ENCODE peak calls at places on chromosomes 11 and 22, in five cellular contexts. One of them, this sample, is unnamed.

GRCh38 chr11:70517996-70518907 is 119.9 kb downstream of the CTTN start:
- DNase-seq in HL-60: no peak
- DNase-seq in lower lobe of right lung: no peak
- DNase-seq in ovary: no peak
- DNase-seq in kidney: peak; percentile 39
- DNase-seq in this sample: no peak

GRCh38 chr11:106137758-106138157 is 60.3 kb downstream of the AASDHPPT start:
- DNase-seq in lower lobe of right lung: no peak
- DNase-seq in HL-60: no peak
- DNase-seq in ovary: no peak
- DNase-seq in kidney: no peak
- DNase-seq in this sample: no peak

GRCh38 chr11:96579642-96580041 is 189.8 kb downstream of the JRKL start:
- DNase-seq in kidney: no peak
- DNase-seq in HL-60: no peak
- DNase-seq in lower lobe of right lung: no peak
- DNase-seq in ovary: no peak
- DNase-seq in this sample: no peak

GRCh38 chr11:35045219-35045819 is 93.7 kb upstream of the CD44 start:
- DNase-seq in lower lobe of right lung: no peak
- DNase-seq in HL-60: no peak
- DNase-seq in ovary: no peak
- DNase-seq in kidney: no peak
- DNase-seq in this sample: peak; percentile 70

GRCh38 chr11:3161720-3162409 is 3.2 kb downstream of the OSBPL5 start:
- DNase-seq in lower lobe of right lung: peak; percentile 24
- DNase-seq in ovary: peak; percentile 4
- DNase-seq in kidney: peak; percentile 49
- DNase-seq in HL-60: no peak
- DNase-seq in this sample: no peak

GRCh38 chr22:20565079-20565734 is 57.8 kb downstream of the MED15 start:
- DNase-seq in HL-60: no peak
- DNase-seq in lower lobe of right lung: no peak
- DNase-seq in ovary: no peak
- DNase-seq in kidney: no peak
- DNase-seq in this sample: no peak

GRCh38 chr22:27748355-27749168 is 53.0 kb downstream of the MN1 start:
- DNase-seq in HL-60: no peak
- DNase-seq in ovary: peak; percentile 58
- DNase-seq in kidney: no peak
- DNase-seq in lower lobe of right lung: no peak
- DNase-seq in this sample: no peak

GRCh38 chr11:63813563-63814382 is 517 bp downstream of the SPINDOC start:
- DNase-seq in kidney: peak; percentile 82
- DNase-seq in HL-60: no peak
- DNase-seq in ovary: peak; percentile 52
- DNase-seq in lower lobe of right lung: peak; percentile 72
- DNase-seq in this sample: no peak

GRCh38 chr11:128361451-128362020 is 225.8 kb downstream of the ETS1 start:
- DNase-seq in HL-60: no peak
- DNase-seq in ovary: no peak
- DNase-seq in kidney: no peak
- DNase-seq in lower lobe of right lung: no peak
- DNase-seq in this sample: no peak

GRCh38 chr11:27740362-27741024 is 40.2 kb upstream of the BDNF start:
- DNase-seq in lower lobe of right lung: no peak
- DNase-seq in ovary: no peak
- DNase-seq in kidney: no peak
- DNase-seq in HL-60: no peak
- DNase-seq in this sample: no peak

GRCh38 chr22:21642584-21643448 is 714 bp downstream of the SDF2L1 start:
- DNase-seq in HL-60: no peak
- DNase-seq in lower lobe of right lung: peak; percentile 58
- DNase-seq in ovary: no peak
- DNase-seq in kidney: peak; percentile 83
- DNase-seq in this sample: peak; percentile 33

GRCh38 chr11:1928891-1929541 is 9.5 kb downstream of the TNNT3 start:
- DNase-seq in lower lobe of right lung: no peak
- DNase-seq in kidney: peak; percentile 71
- DNase-seq in ovary: no peak
- DNase-seq in HL-60: no peak
- DNase-seq in this sample: no peak

GRCh38 chr11:64092119-64092760 is 56.5 kb downstream of the FLRT1 start:
- DNase-seq in lower lobe of right lung: peak; percentile 72
- DNase-seq in HL-60: no peak
- DNase-seq in ovary: no peak
- DNase-seq in kidney: no peak
- DNase-seq in this sample: no peak

GRCh38 chr22:27433585-27434190 is 367.9 kb downstream of the MN1 start:
- DNase-seq in lower lobe of right lung: no peak
- DNase-seq in kidney: no peak
- DNase-seq in ovary: no peak
- DNase-seq in HL-60: no peak
- DNase-seq in this sample: no peak

GRCh38 chr11:65713212-65713969 is 1.3 kb downstream of the KAT5 start:
- DNase-seq in lower lobe of right lung: no peak
- DNase-seq in HL-60: no peak
- DNase-seq in ovary: no peak
- DNase-seq in kidney: peak; percentile 78
- DNase-seq in this sample: no peak
- H3K27ac ChIP-seq in lower lobe of right lung: peak overlapping the region; percentile 99
- H3K27ac ChIP-seq in HL-60: peak overlapping the region; percentile 100
- H3K27ac ChIP-seq in ovary: no peak overlapping the region
- H3K27ac ChIP-seq in kidney: no peak overlapping the region
- H3K27ac ChIP-seq in this sample: peak overlapping the region; percentile 99

DNA sequence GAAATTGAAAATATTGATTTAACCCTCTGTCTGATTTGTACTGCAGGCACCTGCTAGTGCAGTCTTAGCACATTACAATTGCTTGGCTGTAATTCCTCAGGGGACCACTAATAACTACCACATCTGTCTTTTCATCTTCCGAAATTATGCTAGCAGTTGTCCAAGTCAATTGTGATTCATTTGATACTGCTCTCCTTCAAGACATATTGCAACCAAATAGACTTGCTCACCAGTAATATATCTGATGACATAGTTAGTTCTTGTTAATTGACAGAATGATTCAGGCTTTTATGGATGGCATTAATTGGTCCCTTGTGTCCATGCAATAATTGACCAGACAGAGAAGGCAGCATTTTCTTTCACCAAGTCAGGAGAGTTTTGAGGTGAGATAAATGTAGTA is 158.6 kb downstream of the TEAD1 start:
- DNase-seq in HL-60: no peak
- DNase-seq in ovary: no peak
- DNase-seq in kidney: no peak
- DNase-seq in lower lobe of right lung: no peak
- DNase-seq in this sample: no peak
- TF ChIP-seq CTCF in HL-60: no peak
- TF ChIP-seq CTCF in ovary: no peak
- TF ChIP-seq CTCF in kidney: no peak
- TF ChIP-seq CTCF in lower lobe of right lung: no peak
- TF ChIP-seq CTCF in this sample: no peak

GRCh38 chr11:76362716-76363115 is 18.2 kb downstream of the THAP12 start:
- DNase-seq in kidney: no peak
- DNase-seq in lower lobe of right lung: no peak
- DNase-seq in HL-60: no peak
- DNase-seq in ovary: no peak
- DNase-seq in this sample: no peak
- H3K27ac ChIP-seq in kidney: no peak overlapping the region
- H3K27ac ChIP-seq in lower lobe of right lung: no peak overlapping the region
- H3K27ac ChIP-seq in HL-60: no peak overlapping the region
- H3K27ac ChIP-seq in ovary: no peak overlapping the region
- H3K27ac ChIP-seq in this sample: no peak overlapping the region

GRCh38 chr11:119714189-119714588 is 14.8 kb downstream of the NECTIN1 start:
- DNase-seq in lower lobe of right lung: no peak
- DNase-seq in kidney: no peak
- DNase-seq in HL-60: no peak
- DNase-seq in ovary: no peak
- DNase-seq in this sample: no peak

GRCh38 chr11:119713361-119714040 is 15.5 kb downstream of the NECTIN1 start:
- DNase-seq in kidney: no peak
- DNase-seq in lower lobe of right lung: no peak
- DNase-seq in HL-60: no peak
- DNase-seq in ovary: no peak
- DNase-seq in this sample: no peak

GRCh38 chr11:119714590-119714989 is 14.4 kb downstream of the NECTIN1 start:
- DNase-seq in HL-60: no peak
- DNase-seq in kidney: no peak
- DNase-seq in lower lobe of right lung: no peak
- DNase-seq in ovary: no peak
- DNase-seq in this sample: no peak

GRCh38 chr11:119717839-119718534 is 11.0 kb downstream of the NECTIN1 start:
- DNase-seq in lower lobe of right lung: no peak
- DNase-seq in ovary: no peak
- DNase-seq in kidney: no peak
- DNase-seq in HL-60: no peak
- DNase-seq in this sample: no peak

DNA sequence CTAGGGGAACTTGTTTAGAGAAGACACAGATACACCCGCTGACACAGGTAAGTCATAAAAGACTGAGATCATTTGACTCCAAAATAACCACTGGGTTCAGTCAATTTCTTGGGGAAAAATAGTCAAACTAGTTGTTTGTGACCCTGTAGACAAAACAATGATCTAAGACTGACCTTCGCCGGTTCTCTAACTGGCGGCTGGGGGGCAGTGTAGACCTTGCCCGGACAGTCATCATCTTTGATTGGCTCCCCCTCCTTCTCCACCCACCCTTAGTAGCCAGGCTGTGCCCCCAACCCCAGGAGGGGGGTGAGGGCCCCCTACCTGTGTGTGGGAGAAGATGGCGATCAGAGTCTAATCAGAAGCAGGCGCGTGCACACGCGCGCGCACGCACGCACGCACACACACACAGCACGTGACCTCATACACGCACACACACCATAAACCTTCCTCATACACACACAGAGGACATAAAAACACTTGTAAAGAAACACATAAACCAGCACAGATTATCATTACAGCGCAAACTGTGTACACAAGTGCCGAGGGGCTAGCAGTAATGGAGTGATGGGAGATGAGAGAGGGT is 12.4 kb downstream of the NECTIN1 start:
- DNase-seq in kidney: no peak
- DNase-seq in ovary: no peak
- DNase-seq in lower lobe of right lung: no peak
- DNase-seq in HL-60: no peak
- DNase-seq in this sample: no peak
- TF ChIP-seq CTCF in kidney: no peak
- TF ChIP-seq CTCF in ovary: no peak
- TF ChIP-seq CTCF in lower lobe of right lung: no peak
- TF ChIP-seq CTCF in HL-60: no peak
- TF ChIP-seq CTCF in this sample: no peak

GRCh38 chr22:39148024-39148726 is 4.3 kb downstream of the CBX7 start:
- DNase-seq in ovary: no peak
- DNase-seq in HL-60: no peak
- DNase-seq in lower lobe of right lung: no peak
- DNase-seq in kidney: no peak
- DNase-seq in this sample: no peak

GRCh38 chr22:39147335-39148023 is 5.0 kb downstream of the CBX7 start:
- DNase-seq in lower lobe of right lung: no peak
- DNase-seq in HL-60: no peak
- DNase-seq in ovary: no peak
- DNase-seq in kidney: no peak
- DNase-seq in this sample: no peak

GRCh38 chr22:39149915-39150847 is 2.3 kb downstream of the CBX7 start:
- DNase-seq in ovary: no peak
- DNase-seq in lower lobe of right lung: no peak
- DNase-seq in HL-60: no peak
- DNase-seq in kidney: no peak
- DNase-seq in this sample: no peak

GRCh38 chr22:39150848-39151215 is 1.6 kb downstream of the CBX7 start:
- DNase-seq in ovary: no peak
- DNase-seq in kidney: peak; percentile 26
- DNase-seq in lower lobe of right lung: no peak
- DNase-seq in HL-60: no peak
- DNase-seq in this sample: no peak

DNA sequence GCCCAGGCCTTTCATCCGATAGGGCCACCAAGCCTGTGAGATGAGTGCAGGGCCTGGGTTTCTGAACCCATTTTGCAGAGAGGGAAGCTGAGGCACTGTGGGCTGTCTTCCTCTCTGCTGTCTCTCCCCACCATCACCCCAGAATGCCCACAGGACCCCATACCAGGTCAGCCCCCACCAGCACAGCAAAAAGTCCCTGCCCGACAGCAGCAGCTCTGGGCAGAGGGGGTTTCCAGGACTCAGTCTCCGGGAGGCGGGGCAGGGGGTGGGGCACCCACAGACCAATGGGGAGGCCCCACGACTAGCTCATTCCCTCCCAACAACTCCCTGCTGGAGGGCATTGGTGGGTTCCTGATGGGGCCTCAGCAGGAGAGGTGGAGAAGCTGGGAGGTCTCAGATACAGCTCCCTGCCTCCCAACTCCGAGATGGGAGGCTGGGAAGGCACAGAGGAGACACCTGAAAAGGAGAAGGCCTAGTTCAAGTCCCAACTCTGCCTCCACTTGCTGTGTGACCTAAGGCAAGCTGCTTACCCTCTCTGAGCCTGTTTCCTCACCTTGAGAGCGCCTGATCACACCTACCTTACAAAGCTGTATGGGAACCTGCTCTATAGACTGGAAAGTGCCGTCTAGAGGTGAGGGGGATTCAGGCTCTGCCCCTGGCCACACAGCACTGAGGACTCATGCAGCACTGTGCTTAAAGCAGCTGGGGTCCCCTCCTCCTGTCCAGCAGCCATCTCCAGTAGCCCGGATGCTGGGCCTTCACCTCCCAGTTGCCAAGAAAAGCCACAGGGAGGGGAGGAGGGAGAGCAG is 3.5 kb downstream of the CBX7 start:
- DNase-seq in lower lobe of right lung: no peak
- DNase-seq in HL-60: no peak
- DNase-seq in kidney: no peak
- DNase-seq in ovary: peak; percentile 85
- DNase-seq in this sample: peak; percentile 74
- H3K27ac ChIP-seq in lower lobe of right lung: peak overlapping the region; percentile 74
- H3K27ac ChIP-seq in HL-60: no peak overlapping the region
- H3K27ac ChIP-seq in kidney: peak overlapping the region; percentile 57
- H3K27ac ChIP-seq in ovary: peak overlapping the region; percentile 93
- H3K27ac ChIP-seq in this sample: peak overlapping the region; percentile 68

DNA sequence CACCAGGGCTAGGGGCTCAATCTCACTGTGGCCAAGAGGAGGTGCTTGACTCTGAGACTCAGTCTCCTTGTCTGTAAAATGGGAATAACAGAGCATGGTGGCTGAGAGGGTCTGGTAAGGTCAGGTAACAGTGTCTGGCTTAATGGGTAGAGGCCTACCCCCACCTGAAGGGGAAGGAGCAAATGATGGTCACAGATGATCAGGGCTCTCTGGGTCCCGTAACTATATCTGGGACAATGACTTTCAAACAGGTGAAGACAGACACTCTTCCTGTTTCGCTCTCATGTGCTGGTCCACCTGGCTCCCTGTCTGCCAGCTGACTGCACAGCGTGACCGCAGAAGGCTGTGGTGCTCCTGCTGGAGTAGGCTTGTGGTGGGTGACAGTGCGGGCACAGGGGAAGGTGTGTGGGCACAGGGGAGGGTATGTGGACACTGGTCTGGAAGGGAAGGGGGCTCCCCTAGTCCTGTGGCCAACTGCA is 4.0 kb downstream of the A4GALT start:
- DNase-seq in kidney: no peak
- DNase-seq in ovary: no peak
- DNase-seq in lower lobe of right lung: no peak
- DNase-seq in HL-60: no peak
- DNase-seq in this sample: no peak
- TF ChIP-seq CTCF in kidney: no peak
- TF ChIP-seq CTCF in ovary: no peak
- TF ChIP-seq CTCF in lower lobe of right lung: no peak
- TF ChIP-seq CTCF in HL-60: no peak
- TF ChIP-seq CTCF in this sample: no peak

GRCh38 chr11:67273260-67273990 is 7.2 kb downstream of the GRK2 start:
- DNase-seq in HL-60: no peak
- DNase-seq in kidney: peak; percentile 80
- DNase-seq in ovary: no peak
- DNase-seq in lower lobe of right lung: no peak
- DNase-seq in this sample: no peak
- H3K27ac ChIP-seq in HL-60: peak overlapping the region; percentile 100
- H3K27ac ChIP-seq in kidney: peak overlapping the region; percentile 43
- H3K27ac ChIP-seq in ovary: no peak overlapping the region
- H3K27ac ChIP-seq in lower lobe of right lung: peak overlapping the region; percentile 93
- H3K27ac ChIP-seq in this sample: peak overlapping the region; percentile 90